ENCODE peak calls at places on chromosomes 1 and 21, in nine cellular contexts. S is fibroblast of villous mesenchyme, U is endothelial cell of umbilical vein, B is GM06990, T is tibial artery, E is AG10803, N is cardiac muscle cell, O is fibroblast of pulmonary artery, A is Peyer's patch. K is an unnamed sample.

GRCh38 chr21:45209046-45209445 is 78.6 kb downstream of the POFUT2 start:
- DNase-seq in S (peak), U (no peak), B (no peak), T (no peak), E (peak), N (peak), O (peak), A (no peak), K (no peak)

GRCh38 chr1:6490181-6491075 is 1.0 kb downstream of the PLEKHG5 start:
- DNase-seq in S (peak), U (peak), B (peak), T (no peak), E (peak), N (peak), O (peak), A (peak), K (peak)

GRCh38 chr1:84635261-84635848 is 54.9 kb downstream of the SSX2IP start:
- DNase-seq in S (no peak), U (no peak), B (no peak), T (no peak), E (no peak), N (no peak), O (no peak), A (no peak), K (no peak)

GRCh38 chr1:218171302-218171893 is 113.7 kb upstream of the RRP15 start:
- DNase-seq in S (peak), U (peak), B (no peak), T (no peak), E (peak), N (peak), O (peak), A (no peak), K (peak)

GRCh38 chr1:173009597-173009996 is 41.1 kb downstream of the TNFSF18 start:
- DNase-seq in S (no peak), U (peak), B (no peak), T (peak), E (peak), N (no peak), O (peak), A (no peak), K (no peak)

GRCh38 chr1:20211511-20211931 is 25.2 kb upstream of the PLA2G2C start:
- DNase-seq in S (no peak), U (no peak), B (no peak), T (no peak), E (no peak), N (no peak), O (peak), A (peak), K (no peak)

GRCh38 chr1:197924516-197925123 is 7.4 kb downstream of the LHX9 start:
- DNase-seq in S (peak), U (peak), B (no peak), T (no peak), E (peak), N (peak), O (peak), A (peak), K (no peak)

GRCh38 chr21:31143021-31143420 is 104.7 kb upstream of the KRTAP19-8 start:
- DNase-seq in S (no peak), U (no peak), B (no peak), T (no peak), E (no peak), N (no peak), O (no peak), A (no peak), K (no peak)

GRCh38 chr1:152162826-152163463 is 3.9 kb upstream of the RPTN start:
- DNase-seq in S (peak), U (no peak), B (no peak), T (no peak), E (peak), N (peak), O (peak), A (no peak), K (no peak)

GRCh38 chr1:54012862-54013261 is 5.1 kb downstream of the LDLRAD1 start:
- DNase-seq in S (no peak), U (no peak), B (no peak), T (no peak), E (no peak), N (no peak), O (no peak), A (no peak), K (no peak)

GRCh38 chr1:151616505-151616849 is 4.6 kb downstream of the SNX27 start:
- DNase-seq in S (peak), U (no peak), B (no peak), T (no peak), E (peak), N (no peak), O (no peak), A (no peak), K (no peak)

GRCh38 chr1:1419812-1420653 is 1.0 kb downstream of the ANKRD65 start:
- DNase-seq in S (no peak), U (no peak), B (no peak), T (no peak), E (no peak), N (peak), O (no peak), A (no peak), K (peak)

GRCh38 chr1:204225841-204226745 is 12.3 kb upstream of the GOLT1A start:
- DNase-seq in S (no peak), U (no peak), B (no peak), T (no peak), E (peak), N (no peak), O (no peak), A (peak), K (no peak)

GRCh38 chr1:31214316-31215082 is 25.2 kb downstream of the NKAIN1 start:
- DNase-seq in S (no peak), U (no peak), B (no peak), T (no peak), E (no peak), N (no peak), O (no peak), A (no peak), K (no peak)

GRCh38 chr1:168079761-168080160 is 57.0 kb downstream of the GPR161 start:
- DNase-seq in S (peak), U (no peak), B (no peak), T (no peak), E (peak), N (peak), O (peak), A (no peak), K (no peak)

GRCh38 chr1:242828828-242829227 is 304.3 kb upstream of the PLD5 start:
- DNase-seq in S (no peak), U (no peak), B (no peak), T (no peak), E (no peak), N (no peak), O (no peak), A (no peak), K (no peak)

GRCh38 chr1:12406218-12407021 is 176.6 kb downstream of the VPS13D start:
- DNase-seq in S (peak), U (no peak), B (no peak), T (no peak), E (peak), N (peak), O (peak), A (no peak), K (no peak)

GRCh38 chr1:76830373-76830772 is 36.9 kb upstream of the ST6GALNAC5 start:
- DNase-seq in S (no peak), U (no peak), B (peak), T (no peak), E (no peak), N (peak), O (peak), A (no peak), K (no peak)

GRCh38 chr1:33347650-33347992 is 26.7 kb upstream of the A3GALT2 start:
- DNase-seq in S (peak), U (peak), B (no peak), T (no peak), E (peak), N (peak), O (peak), A (peak), K (no peak)

GRCh38 chr1:154820646-154821045 is 49.4 kb downstream of the KCNN3 start:
- DNase-seq in S (no peak), U (no peak), B (no peak), T (no peak), E (no peak), N (no peak), O (no peak), A (no peak), K (no peak)

GRCh38 chr1:83990734-83991133 is 8.2 kb downstream of the TTLL7 start:
- DNase-seq in S (no peak), U (no peak), B (no peak), T (no peak), E (no peak), N (no peak), O (no peak), A (no peak), K (no peak)

GRCh38 chr1:205782627-205783470 is 7.6 kb upstream of the RAB29 start:
- DNase-seq in S (no peak), U (no peak), B (no peak), T (no peak), E (peak), N (no peak), O (no peak), A (no peak), K (no peak)

GRCh38 chr21:42171091-42172053 is 47.6 kb upstream of the ABCG1 start:
- DNase-seq in S (no peak), U (no peak), B (no peak), T (no peak), E (no peak), N (no peak), O (no peak), A (peak), K (no peak)

GRCh38 chr21:45102391-45102932 is 28.1 kb downstream of the ADARB1 start:
- DNase-seq in S (peak), U (peak), B (no peak), T (no peak), E (peak), N (peak), O (peak), A (no peak), K (no peak)

GRCh38 chr1:108199231-108199657 is 899 bp downstream of the SLC25A24 start:
- DNase-seq in S (peak), U (peak), B (no peak), T (no peak), E (peak), N (peak), O (peak), A (peak), K (no peak)

GRCh38 chr21:43644609-43645008 is 14.7 kb downstream of the HSF2BP start:
- DNase-seq in S (peak), U (peak), B (no peak), T (peak), E (peak), N (peak), O (peak), A (no peak), K (no peak)

GRCh38 chr1:40930174-40930573 is 49.3 kb upstream of the CTPS1 start:
- DNase-seq in S (no peak), U (no peak), B (no peak), T (no peak), E (no peak), N (no peak), O (no peak), A (peak), K (no peak)

GRCh38 chr21:28943631-28944030 is 49.0 kb downstream of the LTN1 start:
- DNase-seq in S (peak), U (peak), B (no peak), T (no peak), E (peak), N (peak), O (peak), A (no peak), K (no peak)

GRCh38 chr1:27090921-27091320 is 64.0 kb downstream of the SLC9A1 start:
- DNase-seq in S (no peak), U (no peak), B (no peak), T (no peak), E (no peak), N (no peak), O (no peak), A (no peak), K (no peak)

GRCh38 chr1:4657920-4658585 is 3.6 kb downstream of the AJAP1 start:
- DNase-seq in S (no peak), U (no peak), B (no peak), T (no peak), E (no peak), N (no peak), O (no peak), A (no peak), K (no peak)

GRCh38 chr21:41213081-41213480 is 45.1 kb downstream of the BACE2 start:
- DNase-seq in S (no peak), U (peak), B (no peak), T (no peak), E (no peak), N (no peak), O (no peak), A (no peak), K (no peak)

GRCh38 chr1:2948751-2949680 is 72.3 kb upstream of the ACTRT2 start:
- DNase-seq in S (no peak), U (no peak), B (no peak), T (no peak), E (no peak), N (no peak), O (no peak), A (no peak), K (no peak)

GRCh38 chr1:230204852-230205251 is 137.8 kb downstream of the GALNT2 start:
- DNase-seq in S (no peak), U (no peak), B (no peak), T (no peak), E (no peak), N (no peak), O (peak), A (no peak), K (no peak)

GRCh38 chr1:67978988-67979516 is 71.4 kb downstream of the DIRAS3 start:
- DNase-seq in S (no peak), U (peak), B (no peak), T (no peak), E (peak), N (peak), O (peak), A (no peak), K (no peak)

GRCh38 chr1:34753163-34753562 is 1.7 kb upstream of the GJB5 start:
- DNase-seq in S (no peak), U (no peak), B (no peak), T (no peak), E (no peak), N (no peak), O (no peak), A (no peak), K (no peak)

GRCh38 chr1:93552751-93553455 is 105.0 kb downstream of the FNBP1L start:
- DNase-seq in S (peak), U (peak), B (no peak), T (no peak), E (peak), N (peak), O (peak), A (no peak), K (no peak)

GRCh38 chr1:43557744-43558245 is 27.1 kb downstream of the PTPRF start:
- DNase-seq in S (peak), U (no peak), B (no peak), T (no peak), E (peak), N (peak), O (no peak), A (peak), K (no peak)

GRCh38 chr1:224300346-224300745 is 29.6 kb downstream of the NVL start:
- DNase-seq in S (peak), U (peak), B (no peak), T (no peak), E (peak), N (peak), O (peak), A (no peak), K (no peak)

GRCh38 chr1:241229216-241229615 is 127.8 kb downstream of the RGS7 start:
- DNase-seq in S (no peak), U (peak), B (no peak), T (no peak), E (no peak), N (no peak), O (no peak), A (peak), K (no peak)

GRCh38 chr21:41900401-41900800 is 21.3 kb upstream of the PRDM15 start:
- DNase-seq in S (no peak), U (no peak), B (no peak), T (no peak), E (no peak), N (no peak), O (no peak), A (no peak), K (no peak)

GRCh38 chr1:190633488-190633887 is 155.8 kb upstream of the BRINP3 start:
- DNase-seq in S (no peak), U (no peak), B (no peak), T (no peak), E (no peak), N (peak), O (peak), A (no peak), K (no peak)
- TF ChIP-seq CTCF in S (no peak), U (no peak), B (peak), T (no peak), E (no peak), N (no peak), O (no peak), A (no peak), K (peak)

DNA sequence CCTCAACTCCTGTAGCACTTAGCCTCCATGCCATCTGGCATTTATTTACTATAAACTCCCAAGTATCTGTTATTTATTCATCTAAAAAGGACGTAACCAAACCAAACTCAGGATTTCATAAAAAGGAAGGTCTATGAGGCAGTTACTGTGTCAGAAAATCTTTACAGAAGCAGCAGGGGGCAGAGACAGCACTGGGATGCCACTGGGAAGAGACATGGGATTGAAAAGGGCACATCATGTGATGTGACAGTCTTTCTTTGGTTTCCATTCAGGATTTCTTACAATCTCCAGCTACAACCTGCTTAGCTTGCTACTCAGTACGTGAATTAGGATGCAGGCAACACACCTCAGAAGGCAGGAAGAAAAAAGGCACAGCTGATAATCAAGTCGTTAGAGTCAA is 31.2 kb downstream of the SPRTN start:
- DNase-seq in S (no peak), U (no peak), B (no peak), T (no peak), E (no peak), N (no peak), O (no peak), A (no peak), K (no peak)
- TF ChIP-seq CTCF in S (peak), U (no peak), B (no peak), T (no peak), E (peak), N (peak), O (no peak), A (no peak), K (no peak)

GRCh38 chr1:246532519-246532918 is 25.4 kb upstream of the SMYD3 start:
- DNase-seq in S (no peak), U (no peak), B (no peak), T (no peak), E (no peak), N (no peak), O (no peak), A (no peak), K (no peak)
- TF ChIP-seq CTCF in S (peak), U (no peak), B (no peak), T (no peak), E (peak), N (peak), O (peak), A (no peak), K (no peak)

DNA sequence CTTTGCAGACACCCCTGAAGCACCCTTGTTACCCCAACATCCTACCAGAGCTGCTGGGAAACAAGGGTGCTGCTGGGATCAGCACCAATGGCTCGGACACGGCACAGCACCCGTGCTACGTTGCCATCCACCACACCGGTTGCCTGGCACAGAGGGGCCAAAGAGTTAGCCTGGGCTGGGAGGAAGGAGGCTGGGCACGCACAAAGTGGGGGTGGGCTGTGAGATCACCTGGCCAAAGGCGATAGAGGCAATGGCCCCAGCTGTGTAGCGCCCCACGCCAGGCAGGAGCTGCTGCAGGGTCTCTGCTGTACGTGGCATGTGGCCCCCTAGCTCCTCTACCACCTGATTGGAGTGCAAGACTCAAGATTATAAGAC is 5.6 kb downstream of the HPDL start:
- DNase-seq in S (no peak), U (no peak), B (no peak), T (no peak), E (no peak), N (no peak), O (no peak), A (no peak), K (no peak)
- TF ChIP-seq CTCF in S (no peak), U (no peak), B (no peak), T (no peak), E (no peak), N (no peak), O (no peak), A (no peak), K (no peak)

DNA sequence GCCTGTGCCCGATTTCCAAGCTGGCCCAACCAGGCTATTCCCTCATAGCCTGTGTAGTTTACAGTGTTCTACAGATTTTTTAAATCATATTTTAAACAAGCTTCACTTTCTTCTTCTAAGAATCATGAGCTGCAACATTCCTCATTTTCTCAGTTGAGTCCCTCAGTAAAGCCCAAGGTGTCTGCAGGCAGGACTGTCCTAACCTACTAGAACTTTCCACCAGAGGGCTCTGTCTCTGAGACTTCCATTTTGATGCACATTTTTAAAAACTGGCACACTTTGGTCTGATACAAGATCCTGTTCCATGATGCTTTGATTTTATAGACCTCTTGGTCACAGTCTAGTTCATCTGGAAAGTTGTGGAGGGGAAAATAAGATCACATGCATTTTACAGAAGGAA is 21.6 kb upstream of the SLAMF6 start:
- DNase-seq in S (peak), U (no peak), B (no peak), T (no peak), E (peak), N (peak), O (peak), A (no peak), K (peak)
- TF ChIP-seq CTCF in S (peak), U (peak), B (peak), T (no peak), E (peak), N (peak), O (peak), A (peak), K (peak)

GRCh38 chr1:175373786-175374623 is 181.4 kb upstream of the KIAA0040 start:
- DNase-seq in S (peak), U (peak), B (no peak), T (no peak), E (no peak), N (peak), O (peak), A (peak), K (peak)

GRCh38 chr1:175377394-175377793 is 184.8 kb upstream of the KIAA0040 start:
- DNase-seq in S (peak), U (no peak), B (no peak), T (no peak), E (no peak), N (no peak), O (no peak), A (no peak), K (no peak)

GRCh38 chr1:175376194-175376593 is 183.6 kb upstream of the KIAA0040 start:
- DNase-seq in S (peak), U (peak), B (no peak), T (no peak), E (no peak), N (peak), O (peak), A (no peak), K (peak)
- TF ChIP-seq CTCF in S (peak), U (peak), B (peak), T (no peak), E (peak), N (peak), O (no peak), A (no peak), K (peak)

K was measured in GM10248.